ENCODE peak calls at places on chromosomes 11 and 22, in eight cellular contexts. J is activated naive CD4-positive, alpha-beta T cell treated with Interleukin-2 at 50 U/mL for 16 hours; S is small intestine; M is HFF-Myc; Y is activated T-helper 1 cell treated with Interleukin-2 at 50 U/mL for 16 hours; N is IMR-90; B is KG1; C is activated T-cell treated with anti-CD3 and anti-CD28 coated beads, Interleukin-2, amount 50 U/mL, for 48 hours. L is an unnamed sample.

GRCh38 chr11:5258543-5259262 is 4.1 kb upstream of the HBG2 start:
- DNase-seq in S (no peak), N (no peak), C (no peak), Y (no peak), B (no peak), M (no peak), J (no peak), L (no peak)

GRCh38 chr11:86473991-86474833 is 99.5 kb downstream of the CCDC81 start:
- DNase-seq in Y (no peak), J (no peak), S (no peak), C (no peak), B (no peak), N (peak), M (no peak), L (no peak)

GRCh38 chr11:17386331-17387084 is 2.0 kb downstream of the KCNJ11 start:
- DNase-seq in M (no peak), N (peak), B (peak), J (peak), Y (no peak), S (peak), C (peak), L (no peak)

GRCh38 chr11:108117746-108118371 is 3.5 kb upstream of the ACAT1 start:
- DNase-seq in C (no peak), S (peak), M (no peak), Y (no peak), B (peak), J (no peak), N (peak), L (no peak)

GRCh38 chr11:120180571-120181445 is 30.0 kb upstream of the OAF start:
- DNase-seq in J (no peak), B (no peak), C (no peak), Y (no peak), S (no peak), M (no peak), N (peak), L (no peak)

GRCh38 chr11:65388731-65389130 is 2.3 kb downstream of the FRMD8 start:
- DNase-seq in M (no peak), S (no peak), J (no peak), N (no peak), B (no peak), C (no peak), Y (no peak), L (no peak)

GRCh38 chr11:106503901-106504300 is 426.4 kb downstream of the AASDHPPT start:
- DNase-seq in J (no peak), C (no peak), Y (no peak), B (no peak), N (no peak), M (no peak), S (no peak), L (no peak)

GRCh38 chr22:17796695-17797094 is 22.4 kb upstream of the BID start:
- DNase-seq in B (no peak), N (no peak), Y (no peak), J (no peak), S (no peak), C (no peak), M (no peak), L (no peak)

GRCh38 chr11:57345555-57346151 is 7.5 kb downstream of the P2RX3 start:
- DNase-seq in N (peak), Y (peak), S (peak), M (peak), J (peak), B (peak), C (peak), L (peak)

GRCh38 chr22:50189849-50190181 is 4.1 kb downstream of the TRABD start:
- DNase-seq in S (no peak), B (no peak), C (no peak), Y (no peak), N (no peak), M (no peak), J (no peak), L (no peak)

GRCh38 chr22:16806401-16806800 is 18.8 kb downstream of the XKR3 start:
- DNase-seq in N (no peak), M (no peak), Y (no peak), S (no peak), J (no peak), C (no peak), B (no peak), L (no peak)

GRCh38 chr11:27485930-27486773 is 13.6 kb upstream of the LGR4 start:
- DNase-seq in M (peak), S (peak), C (no peak), J (no peak), B (peak), Y (no peak), N (peak), L (no peak)

GRCh38 chr11:116972692-116973091 is 125.5 kb downstream of the SIK3 start:
- DNase-seq in J (no peak), N (no peak), M (no peak), S (no peak), C (no peak), Y (no peak), B (no peak), L (no peak)

GRCh38 chr22:23673826-23674690 is 16.8 kb upstream of the RGL4 start:
- DNase-seq in C (no peak), N (no peak), B (no peak), J (no peak), Y (no peak), S (no peak), M (no peak), L (no peak)

GRCh38 chr11:10998674-10999073 is 140.8 kb upstream of the ZBED5 start:
- DNase-seq in C (no peak), M (no peak), Y (no peak), J (no peak), S (no peak), B (no peak), N (no peak), L (no peak)

GRCh38 chr11:130448416-130449068 is at the start of gene ADAMTS15:
- DNase-seq in J (peak), C (peak), Y (no peak), B (no peak), N (peak), S (peak), M (no peak), L (no peak)

GRCh38 chr11:61613711-61614254 is 32.9 kb upstream of the SYT7 start:
- DNase-seq in M (no peak), J (no peak), B (no peak), Y (no peak), S (no peak), C (no peak), N (no peak), L (no peak)

GRCh38 chr22:42281706-42282251 is 11.3 kb upstream of the TCF20 start:
- DNase-seq in J (no peak), B (no peak), S (no peak), M (no peak), C (no peak), Y (no peak), N (no peak), L (no peak)

GRCh38 chr11:112794321-112794720 is 166.9 kb upstream of the NCAM1 start:
- DNase-seq in B (no peak), C (no peak), M (no peak), Y (no peak), J (no peak), N (no peak), S (no peak), L (no peak)

GRCh38 chr11:27423125-27423524 is 49.5 kb downstream of the LGR4 start:
- DNase-seq in C (no peak), M (no peak), B (no peak), Y (no peak), S (no peak), J (no peak), N (peak), L (no peak)

GRCh38 chr11:29280452-29280851 is 736.4 kb downstream of the KCNA4 start:
- DNase-seq in N (peak), C (no peak), B (no peak), S (no peak), M (no peak), J (no peak), Y (no peak), L (no peak)

GRCh38 chr11:8262552-8263108 is 1.0 kb downstream of the LMO1 start:
- DNase-seq in M (no peak), C (peak), J (peak), Y (no peak), N (peak), B (no peak), S (no peak), L (no peak)

GRCh38 chr11:126341760-126342161 is 13.7 kb upstream of the ST3GAL4 start:
- DNase-seq in N (peak), S (no peak), B (no peak), J (no peak), M (peak), C (no peak), Y (no peak), L (no peak)

GRCh38 chr11:35584321-35584720 is 33.9 kb upstream of the FJX1 start:
- DNase-seq in J (no peak), C (no peak), M (peak), Y (no peak), N (peak), B (no peak), S (no peak), L (no peak)

GRCh38 chr11:124876818-124877630 is 11.8 kb downstream of the ROBO3 start:
- DNase-seq in J (no peak), B (no peak), M (no peak), Y (no peak), S (peak), N (no peak), C (no peak), L (no peak)

GRCh38 chr11:69344570-69345145 is 50.7 kb downstream of the MYEOV start:
- DNase-seq in Y (no peak), B (no peak), M (no peak), C (no peak), N (no peak), J (no peak), S (no peak), L (no peak)

GRCh38 chr11:83063073-83063754 is 8.5 kb downstream of the RAB30 start:
- DNase-seq in M (no peak), J (no peak), B (no peak), C (no peak), S (peak), Y (no peak), N (peak), L (no peak)

GRCh38 chr11:66586136-66586535 is 6.7 kb downstream of the CCDC87 start:
- DNase-seq in N (no peak), S (no peak), B (no peak), C (no peak), J (no peak), Y (no peak), M (no peak), L (no peak)

GRCh38 chr11:19800714-19801519 is 88.3 kb downstream of the NAV2 start:
- DNase-seq in N (no peak), J (no peak), B (no peak), M (no peak), S (peak), Y (no peak), C (no peak), L (no peak)

GRCh38 chr11:96338910-96339703 is 3.9 kb downstream of the MAML2 start:
- DNase-seq in S (peak), N (peak), J (peak), Y (no peak), M (no peak), B (peak), C (peak), L (no peak)

GRCh38 chr11:117424781-117425180 is 97.1 kb downstream of the CEP164 start:
- DNase-seq in N (no peak), Y (no peak), B (no peak), M (no peak), J (no peak), C (no peak), S (no peak), L (no peak)

GRCh38 chr22:24429411-24430365 is 2.3 kb downstream of the ADORA2A start:
- DNase-seq in N (peak), M (no peak), S (peak), B (peak), C (peak), J (peak), Y (peak), L (peak)

GRCh38 chr22:42805016-42805997 is 51.8 kb downstream of the ARFGAP3 start:
- DNase-seq in C (no peak), S (no peak), M (no peak), J (no peak), Y (no peak), N (no peak), B (no peak), L (no peak)

GRCh38 chr11:121550247-121551132 is 97.7 kb upstream of the SORL1-AS1 start:
- DNase-seq in B (no peak), J (no peak), S (no peak), Y (no peak), M (no peak), N (peak), C (no peak), L (no peak)

GRCh38 chr11:69040581-69041260 is 8.0 kb upstream of the TPCN2 start:
- DNase-seq in N (peak), M (peak), C (peak), S (no peak), J (no peak), B (no peak), Y (no peak), L (no peak)

GRCh38 chr11:33443684-33444083 is 186.5 kb downstream of the HIPK3 start:
- DNase-seq in C (no peak), N (no peak), Y (no peak), B (no peak), S (no peak), J (no peak), M (no peak), L (no peak)

GRCh38 chr11:8740156-8740555 is 57.6 kb downstream of the RPL27A start:
- DNase-seq in B (no peak), N (no peak), M (no peak), J (no peak), C (no peak), S (no peak), Y (no peak), L (no peak)

GRCh38 chr22:40247976-40248375 is 70.3 kb downstream of the TNRC6B start:
- DNase-seq in Y (peak), S (peak), C (peak), J (peak), N (no peak), B (no peak), M (no peak), L (peak)

GRCh38 chr11:103532133-103532788 is 423.0 kb downstream of the DYNC2H1 start:
- DNase-seq in B (no peak), M (peak), C (no peak), J (no peak), N (peak), Y (no peak), S (no peak), L (no peak)

GRCh38 chr22:42270178-42270511 is 308 bp downstream of the TCF20 start:
- DNase-seq in C (peak), Y (no peak), S (peak), B (no peak), J (no peak), N (no peak), M (no peak), L (no peak)